ENCODE peak calls at places on chromosomes 3 and 15, in seven cellular contexts. J, S, M, U, G, O and L are unnamed samples. For H3K27me3, the result is how much of the 10 kb centered on the place peaks cover.

GRCh38 chr3:128367221-128367620 is 99.5 kb downstream of the DNAJB8 start:
- DNase-seq in J (no peak), S (no peak), M (peak), U (no peak), G (no peak), O (no peak), L (no peak)

GRCh38 chr15:86135030-86135429 is 55.4 kb downstream of the AGBL1 start:
- DNase-seq in J (no peak), S (no peak), M (no peak), U (no peak), G (no peak), O (no peak), L (no peak)

GRCh38 chr3:105516972-105517371 is 150.3 kb downstream of the ALCAM start:
- DNase-seq in J (no peak), S (peak), M (peak), U (no peak), G (no peak), O (no peak), L (no peak)

GRCh38 chr3:102163039-102163817 is 271.6 kb upstream of the ZPLD1 start:
- DNase-seq in J (peak), S (peak), M (no peak), U (no peak), G (no peak), O (peak), L (no peak)

GRCh38 chr15:45790325-45790943 is 155.6 kb downstream of the SQOR start:
- DNase-seq in J (peak), S (peak), M (peak), U (peak), G (no peak), O (no peak), L (peak)

GRCh38 chr3:173411288-173412064 is 13.9 kb downstream of the NLGN1 start:
- DNase-seq in J (peak), S (peak), M (peak), U (no peak), G (no peak), O (peak), L (no peak)

GRCh38 chr15:40493089-40493840 is 22.5 kb downstream of the CHST14 start:
- DNase-seq in J (no peak), S (peak), M (no peak), U (no peak), G (no peak), O (no peak), L (no peak)

GRCh38 chr3:188006726-188007393 is 147.1 kb upstream of the LPP start:
- DNase-seq in J (no peak), S (no peak), M (no peak), U (no peak), G (no peak), O (no peak), L (no peak)

GRCh38 chr3:70138606-70139005 is 139.1 kb downstream of the SAMMSON start:
- DNase-seq in J (no peak), S (no peak), M (no peak), U (no peak), G (no peak), O (no peak), L (no peak)

GRCh38 chr3:104102386-104102785 is 1264.3 kb upstream of the ALCAM start:
- DNase-seq in J (peak), S (peak), M (peak), U (peak), G (peak), O (no peak), L (peak)

GRCh38 chr3:129009266-129009665 is 8.2 kb downstream of the EFCC1 start:
- DNase-seq in J (no peak), S (no peak), M (no peak), U (no peak), G (no peak), O (no peak), L (no peak)

GRCh38 chr3:172106989-172107388 is 67.6 kb downstream of the FNDC3B start:
- DNase-seq in J (no peak), S (no peak), M (no peak), U (no peak), G (no peak), O (no peak), L (no peak)

GRCh38 chr15:80489030-80489594 is 84.9 kb downstream of the ARNT2 start:
- DNase-seq in J (peak), S (peak), M (no peak), U (no peak), G (no peak), O (no peak), L (no peak)

GRCh38 chr15:63715818-63716217 is 117.9 kb downstream of the HERC1 start:
- DNase-seq in J (no peak), S (no peak), M (peak), U (no peak), G (no peak), O (no peak), L (no peak)

DNA sequence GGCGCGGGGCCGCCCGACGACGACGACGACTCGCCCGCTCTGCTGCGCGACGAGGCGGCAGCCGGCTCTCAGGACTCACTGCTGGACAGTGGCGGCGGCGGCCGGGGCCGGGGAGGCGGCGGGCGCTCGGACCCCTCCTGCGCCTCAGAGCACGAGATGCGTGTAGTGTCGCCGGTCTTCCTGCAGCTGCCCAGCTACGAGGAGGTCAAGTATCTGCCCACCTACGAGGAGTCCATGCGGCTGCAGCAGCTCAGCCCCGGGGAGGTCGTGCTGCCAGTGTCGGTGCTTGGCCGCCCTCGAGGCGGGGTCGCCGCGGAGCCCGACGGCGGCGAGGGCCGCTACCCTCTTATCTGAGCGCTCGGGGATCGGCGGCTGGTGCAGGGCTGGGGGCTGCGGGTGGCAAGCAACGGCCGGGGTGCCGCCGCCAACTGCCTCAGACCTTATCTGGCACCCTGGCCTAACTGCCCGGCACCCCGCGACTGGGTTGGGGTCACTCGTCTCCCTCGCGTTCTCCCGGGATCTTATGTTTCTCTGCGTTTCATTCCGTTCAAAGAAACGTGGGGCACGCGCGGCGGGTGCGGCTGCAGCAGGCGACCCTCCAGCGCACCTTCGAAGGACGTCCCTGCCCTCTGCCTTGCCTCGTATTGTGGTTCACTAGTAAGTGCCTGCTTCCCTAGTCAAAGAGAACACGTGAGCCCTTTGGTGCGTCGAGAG is 961 bp downstream of the C3orf80 start:
- DNase-seq in J (no peak), S (peak), M (peak), U (peak), G (peak), O (no peak), L (peak)
- H2BK5ac ChIP-seq in J (no peak), S (no peak), M (no peak), U (no peak), G (peak), O (no peak), L (no peak)

DNA sequence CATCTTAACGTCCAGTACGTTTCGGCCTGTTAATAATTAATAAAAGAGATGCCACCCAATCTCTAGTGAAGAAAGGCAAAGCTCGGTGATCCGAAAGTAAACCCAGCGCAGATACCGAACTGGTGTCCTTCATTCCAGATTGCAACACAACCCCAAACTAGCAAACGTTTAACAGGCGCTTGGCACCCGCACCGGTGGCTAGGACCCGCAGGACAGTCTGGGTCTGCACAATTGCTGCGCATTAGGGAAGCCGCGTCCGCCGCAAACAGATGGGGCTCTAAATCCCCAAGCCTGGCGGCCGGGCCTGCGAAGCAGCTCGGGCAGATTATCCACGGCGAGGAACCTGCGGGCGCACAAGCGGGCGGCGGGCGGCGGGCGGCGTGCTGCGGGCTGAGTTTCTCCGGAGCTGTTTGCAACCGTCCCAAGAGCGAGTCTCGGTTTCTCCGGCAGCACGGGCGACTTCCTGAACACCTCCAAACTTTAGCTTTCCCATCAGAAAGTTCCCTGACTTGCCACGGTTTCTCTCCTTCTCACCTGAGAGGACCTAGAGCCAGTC is 112.1 kb upstream of the ICE2 start:
- DNase-seq in J (peak), S (peak), M (peak), U (peak), G (peak), O (peak), L (peak)
- H3K27me3 ChIP-seq in J (under half), S (half or more), M (under half), U (under half), G (under half), O (under half), L (under half)

GRCh38 chr15:34664418-34664817 is 81.0 kb upstream of the GOLGA8B start:
- DNase-seq in J (no peak), S (no peak), M (no peak), U (no peak), G (no peak), O (no peak), L (no peak)
- H2BK5ac ChIP-seq in J (no peak), S (no peak), M (no peak), U (no peak), G (no peak), O (no peak), L (no peak)

GRCh38 chr15:96316953-96317629 is 13.4 kb upstream of the NR2F2 start:
- DNase-seq in J (no peak), S (no peak), M (peak), U (no peak), G (no peak), O (no peak), L (no peak)
- H3K27me3 ChIP-seq in J (under half), S (under half), M (under half), U (under half), G (under half), O (under half), L (under half)

DNA sequence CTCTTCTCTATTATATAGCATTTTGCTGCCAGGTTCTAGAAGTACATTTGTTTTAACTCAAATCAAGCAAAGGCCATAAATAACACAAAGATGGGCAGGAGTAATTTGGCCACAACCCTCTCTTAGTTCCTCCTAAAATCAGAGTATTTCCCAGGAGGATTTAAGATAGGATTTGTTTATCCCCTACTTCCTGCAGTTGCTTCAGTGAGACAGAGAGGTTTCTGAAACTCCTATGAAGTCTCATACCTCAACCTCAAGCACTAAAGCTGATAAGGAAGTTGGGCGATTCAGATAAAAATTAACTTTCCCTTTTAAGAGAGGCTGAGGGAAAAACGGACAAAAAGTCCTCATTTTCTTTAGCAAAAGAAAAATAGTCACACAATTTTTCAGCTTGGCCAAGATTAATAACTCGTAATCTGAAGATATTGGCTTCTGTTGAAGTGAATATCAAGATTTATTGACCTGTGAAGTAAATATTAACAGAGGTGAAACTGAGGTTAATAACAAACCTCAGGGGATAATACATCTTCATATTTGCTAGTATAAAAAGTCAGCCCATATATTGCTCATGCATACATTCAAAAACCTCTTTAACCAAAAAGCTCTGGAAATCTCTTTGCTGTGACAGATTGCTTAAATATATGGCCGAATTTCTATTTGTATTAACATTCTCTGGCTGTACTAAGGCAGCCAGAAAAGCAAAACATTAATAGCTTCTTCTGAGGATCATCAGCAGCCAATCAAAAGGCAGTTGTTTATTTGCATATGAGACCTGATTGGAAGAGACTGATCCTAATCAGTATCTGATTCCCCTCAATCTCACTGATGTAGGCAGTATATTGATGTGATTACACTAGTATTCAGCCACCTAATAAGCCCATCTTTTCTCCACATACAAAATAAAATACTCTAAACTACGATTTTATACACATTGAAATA is 90.7 kb upstream of the GADL1 start:
- DNase-seq in J (peak), S (peak), M (peak), U (no peak), G (no peak), O (no peak), L (no peak)
- H2BK5ac ChIP-seq in J (no peak), S (no peak), M (no peak), U (no peak), G (no peak), O (no peak), L (no peak)

GRCh38 chr3:124119056-124119721 is 127.3 kb upstream of the ROPN1 start:
- DNase-seq in J (peak), S (no peak), M (no peak), U (no peak), G (no peak), O (no peak), L (no peak)
- H3K27me3 ChIP-seq in J (under half), S (under half), M (under half), U (under half), G (under half), O (under half), L (under half)